ENCODE peak calls at places on chromosomes 3 and 15, in nine cellular contexts. T is cardiac muscle cell; D is activated B cell treated with CpG ODN at 0.5 μM for 24 hours; I is endothelial cell of umbilical vein; X is activated CD4-positive, alpha-beta T cell treated with anti-CD3 and anti-CD28 coated beads for 24 hours; W is ovary; C is NCI-H510A treated with DMSO at 0.1 percent for 48 hours; P is cerebellum; M is NCI-H1105. F is an unnamed sample.

GRCh38 chr3:38137615-38138346 is 680 bp upstream of the MYD88 start:
- DNase-seq in T (no peak), D (peak), I (peak), X (no peak), W (peak), C (peak), P (no peak), M (peak), F (no peak)

GRCh38 chr3:54047568-54047967 is 74.8 kb upstream of the CACNA2D3 start:
- DNase-seq in T (peak), D (no peak), I (no peak), X (no peak), W (no peak), C (no peak), P (no peak), M (no peak), F (no peak)

GRCh38 chr15:57406040-57406772 is 29.9 kb downstream of the CGNL1 start:
- DNase-seq in T (no peak), D (no peak), I (no peak), X (no peak), W (no peak), C (no peak), P (no peak), M (no peak), F (no peak)

GRCh38 chr3:39150803-39151631 is 2.4 kb downstream of the CSRNP1 start:
- DNase-seq in T (peak), D (peak), I (peak), X (peak), W (peak), C (no peak), P (no peak), M (no peak), F (peak)

GRCh38 chr3:46778101-46778500 is 60.4 kb upstream of the PRSS50 start:
- DNase-seq in T (no peak), D (no peak), I (no peak), X (no peak), W (no peak), C (no peak), P (no peak), M (no peak), F (no peak)

GRCh38 chr3:145333931-145334330 is 827.1 kb downstream of the PLOD2 start:
- DNase-seq in T (no peak), D (no peak), I (no peak), X (no peak), W (no peak), C (no peak), P (no peak), M (no peak), F (no peak)

GRCh38 chr3:81888822-81889557 is 127.5 kb upstream of the GBE1 start:
- DNase-seq in T (peak), D (no peak), I (no peak), X (no peak), W (no peak), C (no peak), P (no peak), M (no peak), F (no peak)

GRCh38 chr3:31253782-31254181 is 278.9 kb upstream of the STT3B start:
- DNase-seq in T (peak), D (no peak), I (no peak), X (no peak), W (no peak), C (no peak), P (no peak), M (no peak), F (no peak)

GRCh38 chr15:35289029-35289617 is 204.0 kb upstream of the NANOGP8 start:
- DNase-seq in T (peak), D (no peak), I (peak), X (no peak), W (no peak), C (peak), P (peak), M (no peak), F (no peak)

GRCh38 chr3:149967067-149967685 is 3.5 kb downstream of the PFN2 start:
- DNase-seq in T (peak), D (no peak), I (peak), X (no peak), W (no peak), C (peak), P (peak), M (peak), F (no peak)

GRCh38 chr3:45665101-45665572 is 24.1 kb upstream of the SACM1L start:
- DNase-seq in T (peak), D (no peak), I (peak), X (peak), W (no peak), C (peak), P (peak), M (peak), F (no peak)

GRCh38 chr3:66037330-66037985 is 1.3 kb downstream of the MAGI1 start:
- DNase-seq in T (peak), D (no peak), I (peak), X (no peak), W (peak), C (peak), P (peak), M (peak), F (peak)

GRCh38 chr3:150183619-150184425 is 213.1 kb upstream of the PFN2 start:
- DNase-seq in T (peak), D (peak), I (peak), X (peak), W (peak), C (peak), P (peak), M (peak), F (peak)

GRCh38 chr15:82942691-82943090 is 9.8 kb downstream of the HOMER2 start:
- DNase-seq in T (no peak), D (no peak), I (no peak), X (no peak), W (no peak), C (no peak), P (no peak), M (no peak), F (no peak)

GRCh38 chr3:73409405-73409804 is 215.3 kb downstream of the PDZRN3 start:
- DNase-seq in T (no peak), D (no peak), I (no peak), X (no peak), W (no peak), C (no peak), P (no peak), M (no peak), F (no peak)

GRCh38 chr15:31211353-31211752 is 109.8 kb upstream of the TRPM1 start:
- DNase-seq in T (no peak), D (no peak), I (no peak), X (no peak), W (no peak), C (no peak), P (no peak), M (no peak), F (no peak)

GRCh38 chr15:66723826-66724731 is 22.0 kb downstream of the SMAD6 start:
- DNase-seq in T (no peak), D (no peak), I (no peak), X (no peak), W (no peak), C (no peak), P (no peak), M (no peak), F (peak)

GRCh38 chr3:63032876-63033275 is 157.7 kb upstream of the CADPS start:
- DNase-seq in T (no peak), D (no peak), I (no peak), X (no peak), W (no peak), C (no peak), P (no peak), M (no peak), F (no peak)

GRCh38 chr15:91499774-91500383 is 353.6 kb upstream of the SLCO3A1 start:
- DNase-seq in T (no peak), D (no peak), I (no peak), X (no peak), W (no peak), C (no peak), P (no peak), M (no peak), F (no peak)

GRCh38 chr3:111943533-111943932 is 35.3 kb upstream of the ABHD10 start:
- DNase-seq in T (no peak), D (no peak), I (no peak), X (no peak), W (no peak), C (no peak), P (no peak), M (no peak), F (no peak)

GRCh38 chr3:183943739-183944138 is 59.1 kb upstream of the PARL start:
- DNase-seq in T (no peak), D (no peak), I (no peak), X (no peak), W (no peak), C (no peak), P (no peak), M (no peak), F (no peak)

GRCh38 chr3:194396897-194397756 is 1.9 kb downstream of the GP5 start:
- DNase-seq in T (peak), D (no peak), I (peak), X (no peak), W (peak), C (peak), P (no peak), M (no peak), F (no peak)

GRCh38 chr15:90883526-90883931 is 775 bp upstream of the FES start:
- DNase-seq in T (no peak), D (no peak), I (peak), X (no peak), W (no peak), C (no peak), P (no peak), M (no peak), F (no peak)

GRCh38 chr15:56906766-56907165 is 11.7 kb upstream of the TCF12 start:
- DNase-seq in T (no peak), D (no peak), I (no peak), X (no peak), W (no peak), C (no peak), P (no peak), M (no peak), F (no peak)

F was measured in right cardiac atrium.